ENCODE peak calls at places on chromosomes 4 and X, in ten cellular contexts. O, F, T, M, K, D, U, H, Y and W are unnamed samples. For H3K4me1, the result is how much of the 10 kb centered on the place peaks cover.

GRCh38 chrX:1535241-1536041 is 1.5 kb downstream of the P2RY8 start:
- DNase-seq in O (peak), F (no peak), T (no peak), M (peak), K (no peak), D (no peak), U (no peak), H (no peak), Y (no peak), W (no peak)

GRCh38 chr4:76293705-76294274 is 12.7 kb upstream of the STBD1 start:
- DNase-seq in O (no peak), F (no peak), T (no peak), M (no peak), K (no peak), D (no peak), U (no peak), H (no peak), Y (no peak), W (no peak)

GRCh38 chr4:11843340-11843739 is 414.6 kb upstream of the HS3ST1 start:
- DNase-seq in O (no peak), F (no peak), T (no peak), M (no peak), K (no peak), D (no peak), U (no peak), H (no peak), Y (no peak), W (no peak)

GRCh38 chr4:71709961-71710360 is 73.9 kb downstream of the GC start:
- DNase-seq in O (no peak), F (no peak), T (no peak), M (no peak), K (no peak), D (no peak), U (no peak), H (peak), Y (no peak), W (no peak)

GRCh38 chr4:122827899-122828601 is 1.4 kb downstream of the FGF2 start:
- DNase-seq in O (no peak), F (no peak), T (no peak), M (peak), K (peak), D (no peak), U (peak), H (peak), Y (no peak), W (no peak)

GRCh38 chrX:40202456-40202855 is 104.7 kb upstream of the BCOR start:
- DNase-seq in O (no peak), F (no peak), T (no peak), M (no peak), K (no peak), D (no peak), U (no peak), H (no peak), Y (no peak), W (no peak)

GRCh38 chr4:69760455-69760854 is at the start of gene SULT1B1:
- DNase-seq in O (no peak), F (no peak), T (no peak), M (no peak), K (no peak), D (no peak), U (no peak), H (no peak), Y (peak), W (no peak)

GRCh38 chr4:94559351-94559806 is 107.6 kb downstream of the PDLIM5 start:
- DNase-seq in O (no peak), F (no peak), T (no peak), M (no peak), K (no peak), D (no peak), U (no peak), H (no peak), Y (no peak), W (no peak)

GRCh38 chr4:26220704-26221103 is 100.1 kb upstream of the RBPJ start:
- DNase-seq in O (no peak), F (no peak), T (no peak), M (no peak), K (no peak), D (no peak), U (no peak), H (no peak), Y (no peak), W (no peak)

GRCh38 chrX:153739754-153740486 is 15.3 kb downstream of the ABCD1 start:
- DNase-seq in O (no peak), F (no peak), T (no peak), M (no peak), K (no peak), D (no peak), U (no peak), H (no peak), Y (no peak), W (peak)

GRCh38 chr4:86508436-86508835 is 85.7 kb upstream of the PTPN13 start:
- DNase-seq in O (no peak), F (no peak), T (no peak), M (no peak), K (no peak), D (no peak), U (no peak), H (no peak), Y (no peak), W (no peak)
- H3K4me3 ChIP-seq in O (no peak), F (no peak), T (peak), M (no peak), K (no peak), D (no peak), U (no peak), H (no peak), Y (peak), W (no peak)

GRCh38 chrX:46965125-46965758 is 53.0 kb downstream of the JADE3 start:
- DNase-seq in O (no peak), F (no peak), T (no peak), M (no peak), K (no peak), D (no peak), U (no peak), H (no peak), Y (no peak), W (no peak)
- H3K27ac ChIP-seq in O (no peak), F (no peak), T (no peak), M (no peak), K (no peak), D (no peak), U (no peak), H (no peak), Y (no peak), W (no peak)

GRCh38 chrX:24168807-24169206 is 19.3 kb downstream of the ZFX start:
- DNase-seq in O (no peak), F (no peak), T (no peak), M (no peak), K (no peak), D (no peak), U (no peak), H (no peak), Y (no peak), W (no peak)
- H3K4me1 ChIP-seq in O (under half), F (under half), T (under half), M (under half), K (half or more), D (under half), U (under half), H (under half), Y (half or more), W (under half)

GRCh38 chr4:138055890-138056289 is 186.3 kb downstream of the SLC7A11 start:
- DNase-seq in O (no peak), F (no peak), T (no peak), M (no peak), K (no peak), D (no peak), U (no peak), H (no peak), Y (no peak), W (no peak)
- H3K4me3 ChIP-seq in O (no peak), F (no peak), T (no peak), M (no peak), K (no peak), D (no peak), U (no peak), H (no peak), Y (no peak), W (no peak)

GRCh38 chr4:150588341-150588740 is 6.4 kb downstream of the MAB21L2 start:
- DNase-seq in O (no peak), F (no peak), T (no peak), M (no peak), K (no peak), D (no peak), U (no peak), H (no peak), Y (no peak), W (no peak)
- H3K27ac ChIP-seq in O (no peak), F (no peak), T (no peak), M (no peak), K (no peak), D (no peak), U (no peak), H (peak), Y (no peak), W (no peak)

GRCh38 chr4:153502584-153502983 is 36.4 kb downstream of the TMEM131L start:
- DNase-seq in O (no peak), F (no peak), T (no peak), M (no peak), K (no peak), D (no peak), U (no peak), H (no peak), Y (no peak), W (no peak)

GRCh38 chr4:153497091-153497531 is 31.0 kb downstream of the TMEM131L start:
- DNase-seq in O (no peak), F (no peak), T (no peak), M (no peak), K (no peak), D (no peak), U (no peak), H (peak), Y (no peak), W (no peak)

GRCh38 chr4:153497988-153498967 is 32.1 kb downstream of the TMEM131L start:
- DNase-seq in O (no peak), F (no peak), T (no peak), M (no peak), K (no peak), D (no peak), U (no peak), H (no peak), Y (no peak), W (no peak)

GRCh38 chr4:153499005-153499404 is 32.8 kb downstream of the TMEM131L start:
- DNase-seq in O (no peak), F (no peak), T (no peak), M (no peak), K (no peak), D (no peak), U (no peak), H (no peak), Y (peak), W (no peak)

DNA sequence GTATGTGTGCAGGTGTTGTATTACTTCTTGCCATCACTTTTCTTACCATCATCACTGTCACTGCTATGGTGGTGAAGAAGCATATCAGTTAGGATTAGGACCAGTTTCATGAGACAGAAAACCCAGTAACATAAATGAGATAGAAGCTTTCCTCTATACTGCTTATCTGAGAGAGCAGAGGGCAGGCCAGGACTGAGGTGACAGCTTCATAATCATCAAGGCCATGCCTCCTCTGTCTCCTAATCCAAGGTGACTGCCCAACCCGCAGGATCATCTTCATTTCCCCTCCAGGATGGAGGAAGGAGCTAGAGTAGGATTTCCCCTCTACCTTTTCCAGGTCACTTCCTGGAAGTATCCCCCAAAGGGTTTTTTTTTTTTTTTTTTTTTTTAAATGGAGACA is 35.4 kb downstream of the TMEM131L start:
- DNase-seq in O (no peak), F (no peak), T (no peak), M (no peak), K (no peak), D (no peak), U (no peak), H (peak), Y (no peak), W (no peak)
- H3K4me1 ChIP-seq in O (under half), F (under half), T (under half), M (under half), K (under half), D (under half), U (under half), H (under half), Y (under half), W (under half)

GRCh38 chr4:123997116-123997515 is 600.5 kb downstream of the SPRY1 start:
- DNase-seq in O (no peak), F (no peak), T (no peak), M (no peak), K (no peak), D (no peak), U (no peak), H (no peak), Y (no peak), W (no peak)

GRCh38 chr4:123990310-123990709 is 593.7 kb downstream of the SPRY1 start:
- DNase-seq in O (no peak), F (no peak), T (no peak), M (no peak), K (no peak), D (no peak), U (no peak), H (no peak), Y (no peak), W (no peak)

GRCh38 chr4:123997736-123998449 is 601.3 kb downstream of the SPRY1 start:
- DNase-seq in O (no peak), F (no peak), T (no peak), M (no peak), K (no peak), D (no peak), U (no peak), H (no peak), Y (no peak), W (no peak)

GRCh38 chr4:123995939-123996338 is 599.3 kb downstream of the SPRY1 start:
- DNase-seq in O (no peak), F (no peak), T (no peak), M (no peak), K (no peak), D (no peak), U (no peak), H (no peak), Y (no peak), W (no peak)

GRCh38 chr4:123994917-123995316 is 598.3 kb downstream of the SPRY1 start:
- DNase-seq in O (no peak), F (no peak), T (no peak), M (no peak), K (no peak), D (no peak), U (no peak), H (no peak), Y (no peak), W (no peak)
- H3K4me3 ChIP-seq in O (no peak), F (no peak), T (no peak), M (no peak), K (no peak), D (no peak), U (no peak), H (no peak), Y (no peak), W (no peak)